ENCODE peak calls at places on chromosomes 3 and 15, in four cellular contexts. T, H, X and M are unnamed samples.

GRCh38 chr15:76465728-76466127 is 129.2 kb downstream of the ISL2 start:
- DNase-seq in H (no peak), T (no peak), X (no peak), M (no peak)

GRCh38 chr15:77012868-77013267 is 17.9 kb downstream of the PSTPIP1 start:
- DNase-seq in H (no peak), X (no peak), T (no peak), M (no peak)

GRCh38 chr3:65953301-65953812 is 85.4 kb downstream of the MAGI1 start:
- DNase-seq in T (peak; percentile 32), H (no peak), X (no peak), M (no peak)

GRCh38 chr3:114887806-114888205 is 259.3 kb downstream of the ZBTB20 start:
- DNase-seq in T (no peak), X (no peak), H (peak; percentile 89), M (no peak)

GRCh38 chr15:27237319-27237939 is 266.4 kb downstream of the GABRG3 start:
- DNase-seq in H (no peak), X (no peak), T (no peak), M (no peak)

GRCh38 chr3:69925506-69925905 is 74.0 kb upstream of the SAMMSON start:
- DNase-seq in T (no peak), X (no peak), H (peak; percentile 8), M (no peak)

GRCh38 chr3:99859855-99860254 is 42.2 kb downstream of the CMSS1 start:
- DNase-seq in H (peak; percentile 98), X (no peak), T (no peak), M (no peak)

GRCh38 chr3:43894176-43895049 is 203.7 kb downstream of the ABHD5 start:
- DNase-seq in X (no peak), H (peak; percentile 71), T (peak; percentile 75), M (peak; percentile 67)

GRCh38 chr3:156059950-156060501 is 60.4 kb upstream of the KCNAB1 start:
- DNase-seq in H (no peak), X (no peak), T (no peak), M (no peak)

GRCh38 chr3:186236357-186237020 is 125.5 kb downstream of the DGKG start:
- DNase-seq in X (no peak), T (no peak), H (no peak), M (no peak)

GRCh38 chr3:100776736-100777135 is 67.4 kb downstream of the TFG start:
- DNase-seq in H (no peak), X (no peak), T (no peak), M (no peak)

GRCh38 chr3:72767927-72768880 is 80.0 kb downstream of the SHQ1 start:
- DNase-seq in T (no peak), X (no peak), H (no peak), M (no peak)

GRCh38 chr3:44045476-44046275 is 196.0 kb upstream of the TOPAZ1 start:
- DNase-seq in X (peak; percentile 93), H (no peak), T (no peak), M (peak; percentile 75)

GRCh38 chr15:66936115-66936863 is 129.1 kb upstream of the SMAD3 start:
- DNase-seq in H (peak; percentile 88), T (no peak), X (no peak), M (no peak)

GRCh38 chr3:45311953-45312795 is 76.2 kb upstream of the LARS2 start:
- DNase-seq in X (no peak), H (no peak), T (no peak), M (no peak)

GRCh38 chr15:49110158-49110944 is 45.0 kb downstream of the COPS2 start:
- DNase-seq in X (no peak), H (no peak), T (no peak), M (no peak)

GRCh38 chr3:137642831-137643230 is 121.3 kb upstream of the SOX14 start:
- DNase-seq in X (no peak), H (no peak), T (no peak), M (no peak)

GRCh38 chr3:122299872-122300460 is 25.1 kb upstream of the CSTA start:
- DNase-seq in X (no peak), T (no peak), H (no peak), M (no peak)

GRCh38 chr3:30778923-30779322 is 115.5 kb downstream of the GADL1 start:
- DNase-seq in H (no peak), X (no peak), T (no peak), M (no peak)

GRCh38 chr15:81856627-81857026 is 189.2 kb downstream of the MEX3B start:
- DNase-seq in T (no peak), X (no peak), H (no peak), M (no peak)

GRCh38 chr15:42151736-42152135 is 4.7 kb downstream of the PLA2G4F start:
- DNase-seq in X (peak; percentile 15), H (no peak), T (no peak), M (no peak)

GRCh38 chr3:45477838-45478237 is 89.5 kb downstream of the LARS2 start:
- DNase-seq in T (no peak), H (no peak), X (no peak), M (no peak)

DNA sequence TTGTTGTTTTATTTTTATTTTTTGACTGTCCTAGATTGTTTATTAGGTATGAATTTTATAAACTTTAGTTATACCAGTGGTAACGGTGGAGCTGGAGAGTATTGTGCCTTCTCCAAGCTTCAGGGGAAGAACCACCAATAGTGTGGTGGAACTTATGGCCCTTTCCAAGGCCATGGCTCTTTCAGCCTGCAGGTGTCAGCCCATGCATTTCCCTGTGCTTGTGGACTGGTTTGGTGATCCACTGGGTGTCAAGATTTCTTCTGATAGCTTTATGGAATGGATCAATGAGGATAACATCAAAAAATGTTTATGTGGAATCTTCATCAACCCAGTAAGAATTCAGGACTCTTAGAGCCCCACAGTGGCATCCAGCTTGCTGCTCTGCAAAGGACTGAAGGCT is 19.2 kb upstream of the SCAMP5 start:
- DNase-seq in H (no peak), T (no peak), X (no peak), M (no peak)
- TF ChIP-seq CTCF in H (no peak), T (no peak), X (no peak), M (peak; percentile 7)

GRCh38 chr3:160577551-160578195 is 12.3 kb upstream of the KPNA4 start:
- DNase-seq in T (no peak), X (no peak), H (no peak), M (no peak)
- TF ChIP-seq CTCF in T (no peak), X (no peak), H (no peak), M (no peak)

GRCh38 chr3:34876997-34877396 is 762.3 kb upstream of the ARPP21 start:
- DNase-seq in H (no peak), T (no peak), X (no peak), M (no peak)

GRCh38 chr3:34878488-34878887 is 760.8 kb upstream of the ARPP21 start:
- DNase-seq in T (no peak), X (no peak), H (no peak), M (no peak)

GRCh38 chr3:34881026-34881425 is 758.3 kb upstream of the ARPP21 start:
- DNase-seq in X (no peak), T (no peak), H (no peak), M (no peak)

GRCh38 chr3:34886443-34886842 is 752.9 kb upstream of the ARPP21 start:
- DNase-seq in T (no peak), H (no peak), X (no peak), M (no peak)

GRCh38 chr3:34882764-34883163 is 756.6 kb upstream of the ARPP21 start:
- DNase-seq in X (no peak), T (no peak), H (no peak), M (no peak)
- TF ChIP-seq CTCF in X (no peak), T (no peak), H (no peak), M (no peak)

DNA sequence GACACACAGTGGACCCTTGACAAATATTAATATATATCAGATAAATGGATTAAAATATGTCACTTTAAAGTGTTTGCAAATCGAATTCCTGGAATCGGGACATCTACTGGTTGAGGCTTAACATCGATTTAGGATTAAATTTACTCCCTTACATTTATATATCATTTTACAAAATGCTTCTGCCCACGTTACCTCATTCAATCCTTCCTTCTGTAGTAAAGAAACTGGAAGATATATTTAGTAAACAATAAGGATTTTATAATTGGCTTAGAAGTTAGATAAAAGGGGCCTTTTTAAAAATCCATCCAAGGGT is 1.3 kb downstream of the CLPX start:
- DNase-seq in T (no peak), H (no peak), X (no peak), M (no peak)
- TF ChIP-seq CTCF in T (no peak), H (peak; percentile 5), X (no peak), M (no peak)

GRCh38 chr3:4303187-4304123 is at the start of gene SETMAR:
- DNase-seq in X (peak; percentile 86), H (peak; percentile 83), T (peak; percentile 74), M (peak; percentile 92)
- TF ChIP-seq CTCF in X (no peak), H (no peak), T (no peak), M (no peak)

DNA sequence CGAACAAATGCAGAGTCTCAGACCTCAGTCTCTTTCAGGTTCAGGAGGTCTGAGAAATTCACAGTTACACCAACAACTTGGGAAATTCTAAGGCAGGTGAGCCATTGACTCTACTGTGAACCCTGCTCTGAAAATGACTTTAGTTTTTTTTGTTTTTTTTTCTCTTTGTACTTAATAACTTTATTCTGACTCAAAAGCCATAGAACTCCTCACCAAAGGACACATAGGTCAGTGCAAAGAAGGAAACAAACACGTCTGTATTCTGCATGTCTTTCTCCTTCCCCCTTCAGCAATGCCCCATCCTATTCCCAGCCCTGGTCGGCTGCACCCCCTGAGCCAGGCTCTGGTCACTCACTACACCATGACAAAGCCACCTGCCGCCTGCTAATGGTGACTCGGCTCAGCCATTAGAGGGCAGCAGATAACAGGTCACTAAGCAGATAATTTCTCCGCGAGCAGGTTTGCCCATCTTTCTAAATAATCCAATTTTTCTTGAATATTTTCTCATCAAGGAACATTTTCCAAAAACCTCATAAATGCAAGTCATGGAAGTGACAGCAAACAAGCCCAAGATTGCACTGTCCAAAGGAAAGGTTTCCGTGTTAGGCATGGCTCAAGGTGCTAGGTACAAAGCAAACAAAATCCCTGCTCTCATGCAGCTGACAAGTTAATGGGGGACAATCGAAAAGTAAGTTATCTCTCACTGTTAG is 37.7 kb downstream of the TM4SF4 start:
- DNase-seq in H (peak; percentile 70), X (no peak), T (no peak), M (peak; percentile 63)
- TF ChIP-seq CTCF in H (peak; percentile 86), X (peak; percentile 50), T (peak; percentile 58), M (peak; percentile 85)

GRCh38 chr3:140972833-140973232 is 31.2 kb downstream of the SLC25A36 start:
- DNase-seq in H (peak; percentile 28), T (no peak), X (no peak), M (peak; percentile 6)
- TF ChIP-seq CTCF in H (peak; percentile 50), T (peak; percentile 29), X (peak; percentile 34), M (peak; percentile 22)

DNA sequence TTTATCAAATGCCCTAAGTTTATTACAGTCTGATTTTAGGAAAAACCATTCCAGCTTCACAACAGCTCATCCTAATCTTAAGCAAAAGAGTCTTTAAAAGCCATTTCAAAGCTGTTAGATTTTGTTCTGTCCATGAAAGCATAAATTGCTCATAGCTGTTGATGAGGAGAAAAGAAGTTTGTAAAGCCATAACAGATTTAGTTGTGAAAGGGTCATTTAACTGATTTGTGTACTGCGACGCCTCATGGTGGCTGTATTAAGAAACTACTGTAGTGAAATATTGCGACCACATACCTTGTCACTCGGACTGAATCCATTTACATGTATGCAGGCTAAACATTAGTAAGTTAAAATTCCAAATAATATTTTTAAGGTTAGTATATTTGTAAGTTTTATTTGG is 20.9 kb downstream of the BBX start:
- DNase-seq in H (no peak), X (no peak), T (no peak), M (no peak)
- TF ChIP-seq CTCF in H (peak; percentile 8), X (peak; percentile 40), T (no peak), M (peak; percentile 10)

GRCh38 chr3:82640254-82640653 is 878.8 kb upstream of the GBE1 start:
- DNase-seq in X (no peak), T (no peak), H (no peak), M (no peak)

GRCh38 chr3:82641701-82642100 is 880.3 kb upstream of the GBE1 start:
- DNase-seq in X (no peak), T (no peak), H (no peak), M (no peak)

GRCh38 chr3:82643948-82644347 is 882.5 kb upstream of the GBE1 start:
- DNase-seq in T (no peak), X (no peak), H (no peak), M (no peak)
- TF ChIP-seq CTCF in T (no peak), X (no peak), H (no peak), M (peak; percentile 25)